ENCODE peak calls at places on chromosomes 13 and 19, in nine cellular contexts. S is stromal cell of bone marrow; Y is Right ventricle myocardium inferior; E is activated CD4-positive, alpha-beta T cell treated with anti-CD3 and anti-CD28 coated beads, Interleukin-2, amount 10 ng/mL, durations not matched to agents 7 days and 5 days; K is neural crest cell; N is T-helper 9 cell; M is frontal cortex; L is caudate nucleus; A is activated T-cell treated with anti-CD3 and anti-CD28 coated beads, Interleukin-2, amount 50 U/mL, for 1 hour. O is an unnamed sample.

GRCh38 chr13:111006508-111007031 is 91.7 kb upstream of the ANKRD10 start:
- DNase-seq in S (peak), Y (peak), E (no peak), K (no peak), N (no peak), M (peak), L (no peak), A (no peak), O (no peak)

GRCh38 chr19:33147538-33147937 is 15.6 kb downstream of the WDR88 start:
- DNase-seq in S (no peak), Y (no peak), E (no peak), K (no peak), N (no peak), M (no peak), L (no peak), A (no peak), O (no peak)

GRCh38 chr13:28485551-28485950 is 9.4 kb downstream of the FLT1 start:
- DNase-seq in S (no peak), Y (no peak), E (no peak), K (no peak), N (no peak), M (no peak), L (no peak), A (no peak), O (no peak)

GRCh38 chr13:106474906-106475305 is 60.6 kb downstream of the EFNB2 start:
- DNase-seq in S (no peak), Y (peak), E (no peak), K (no peak), N (no peak), M (no peak), L (no peak), A (no peak), O (no peak)

GRCh38 chr13:75495938-75496337 is 14.0 kb upstream of the TBC1D4 start:
- DNase-seq in S (peak), Y (no peak), E (no peak), K (no peak), N (no peak), M (no peak), L (no peak), A (no peak), O (no peak)

GRCh38 chr19:10420444-10421239 is at the start of gene PDE4A:
- DNase-seq in S (no peak), Y (peak), E (peak), K (no peak), N (peak), M (no peak), L (no peak), A (peak), O (peak)

GRCh38 chr13:45718063-45718462 is 15.9 kb downstream of the CBY2 start:
- DNase-seq in S (peak), Y (no peak), E (no peak), K (no peak), N (no peak), M (no peak), L (no peak), A (no peak), O (no peak)

GRCh38 chr19:36215276-36216171 is 618 bp downstream of the ZNF146 start:
- DNase-seq in S (peak), Y (no peak), E (peak), K (peak), N (no peak), M (no peak), L (no peak), A (no peak), O (no peak)

GRCh38 chr19:42315024-42315423 is 1.9 kb downstream of the TMEM145 start:
- DNase-seq in S (no peak), Y (no peak), E (no peak), K (no peak), N (no peak), M (no peak), L (no peak), A (no peak), O (no peak)

GRCh38 chr19:48290341-48290922 is 20.6 kb downstream of the ZNF114 start:
- DNase-seq in S (no peak), Y (no peak), E (no peak), K (peak), N (no peak), M (peak), L (no peak), A (no peak), O (no peak)

GRCh38 chr13:73938375-73939070 is 195.7 kb downstream of the KLF12 start:
- DNase-seq in S (peak), Y (no peak), E (no peak), K (no peak), N (no peak), M (no peak), L (no peak), A (no peak), O (no peak)

GRCh38 chr13:27280841-27281240 is 10.2 kb downstream of the RASL11A start:
- DNase-seq in S (no peak), Y (no peak), E (no peak), K (no peak), N (no peak), M (no peak), L (no peak), A (no peak), O (no peak)

GRCh38 chr19:5957132-5957531 is 20.8 kb downstream of the RANBP3 start:
- DNase-seq in S (no peak), Y (no peak), E (no peak), K (no peak), N (no peak), M (no peak), L (no peak), A (no peak), O (no peak)

GRCh38 chr19:35949131-35949530 is 13.0 kb downstream of the LRFN3 start:
- DNase-seq in S (no peak), Y (no peak), E (no peak), K (no peak), N (no peak), M (no peak), L (no peak), A (no peak), O (no peak)

GRCh38 chr19:53553865-53554791 is 16.2 kb downstream of the ZNF331 start:
- DNase-seq in S (peak), Y (peak), E (peak), K (no peak), N (peak), M (peak), L (peak), A (peak), O (peak)

GRCh38 chr13:75368167-75368566 is 113.8 kb downstream of the TBC1D4 start:
- DNase-seq in S (peak), Y (no peak), E (no peak), K (no peak), N (no peak), M (no peak), L (no peak), A (no peak), O (no peak)

GRCh38 chr19:17834350-17835181 is 13.2 kb downstream of the JAK3 start:
- DNase-seq in S (no peak), Y (no peak), E (no peak), K (peak), N (no peak), M (no peak), L (no peak), A (no peak), O (no peak)

GRCh38 chr19:6057651-6058365 is 52.5 kb downstream of the RFX2 start:
- DNase-seq in S (no peak), Y (no peak), E (no peak), K (no peak), N (no peak), M (no peak), L (no peak), A (no peak), O (no peak)

GRCh38 chr19:9323557-9323918 is 441 bp upstream of the ZNF559 start:
- DNase-seq in S (peak), Y (peak), E (peak), K (no peak), N (peak), M (peak), L (peak), A (no peak), O (peak)

GRCh38 chr13:105450784-105451183 is 1084.7 kb downstream of the EFNB2 start:
- DNase-seq in S (no peak), Y (no peak), E (no peak), K (no peak), N (no peak), M (no peak), L (no peak), A (no peak), O (no peak)

GRCh38 chr13:76677047-76677446 is 209.2 kb downstream of the KCTD12 start:
- DNase-seq in S (peak), Y (peak), E (no peak), K (no peak), N (no peak), M (no peak), L (no peak), A (no peak), O (no peak)

GRCh38 chr13:67367385-67367784 is 137.2 kb upstream of the PCDH9 start:
- DNase-seq in S (no peak), Y (no peak), E (no peak), K (no peak), N (no peak), M (no peak), L (no peak), A (no peak), O (no peak)

GRCh38 chr13:59679239-59679638 is 484.5 kb downstream of the DIAPH3 start:
- DNase-seq in S (no peak), Y (no peak), E (no peak), K (no peak), N (no peak), M (no peak), L (no peak), A (no peak), O (no peak)

GRCh38 chr19:13611596-13611995 is 105.3 kb upstream of the CACNA1A start:
- DNase-seq in S (no peak), Y (no peak), E (no peak), K (no peak), N (no peak), M (no peak), L (no peak), A (no peak), O (no peak)

GRCh38 chr13:110265341-110265681 is 41.6 kb downstream of the COL4A1 start:
- DNase-seq in S (no peak), Y (no peak), E (no peak), K (no peak), N (no peak), M (no peak), L (no peak), A (no peak), O (no peak)

GRCh38 chr13:112894673-112895481 is 74.1 kb upstream of the MCF2L start:
- DNase-seq in S (no peak), Y (peak), E (no peak), K (no peak), N (no peak), M (no peak), L (no peak), A (no peak), O (no peak)

GRCh38 chr13:29908917-29909755 is 58.7 kb upstream of the UBL3 start:
- DNase-seq in S (no peak), Y (no peak), E (no peak), K (no peak), N (no peak), M (no peak), L (no peak), A (no peak), O (no peak)

GRCh38 chr19:44557933-44558332 is 28.5 kb upstream of the CEACAM20 start:
- DNase-seq in S (no peak), Y (no peak), E (no peak), K (no peak), N (no peak), M (no peak), L (no peak), A (no peak), O (no peak)

GRCh38 chr13:107867701-107868661 is 347.4 kb downstream of the LIG4 start:
- DNase-seq in S (no peak), Y (no peak), E (no peak), K (peak), N (no peak), M (peak), L (peak), A (no peak), O (peak)

GRCh38 chr13:97658556-97658955 is 224.6 kb downstream of the RAP2A start:
- DNase-seq in S (no peak), Y (no peak), E (no peak), K (no peak), N (no peak), M (no peak), L (no peak), A (no peak), O (no peak)